ENCODE peak calls at places on chromosomes 16 and 17, in ten cellular contexts. U is neural progenitor cell; L is tibial nerve; V is hypothalamus; H is RWPE1; A is nucleus accumbens; P is SW480; R is left lung; Q is BJ; Y is stimulated activated naive CD8-positive, alpha-beta T cell treated with anti-CD3 and anti-CD28 coated beads, Interleukin-15, Interleukin-2, amounts not matched to agents 100 U/mL and 50 U/mL, for 24 hours. O is an unnamed sample.

GRCh38 chr17:57880086-57880456 is 30.2 kb upstream of the MRPS23 start:
- DNase-seq in U (no peak), L (no peak), V (no peak), H (peak), A (no peak), P (peak), R (no peak), Q (no peak), Y (no peak), O (no peak)

GRCh38 chr17:60832206-60832605 is 154.6 kb downstream of the BCAS3 start:
- DNase-seq in U (peak), L (no peak), V (no peak), H (no peak), A (no peak), P (peak), R (no peak), Q (no peak), Y (no peak), O (no peak)

GRCh38 chr16:50671644-50672260 is 9.4 kb downstream of the SNX20 start:
- DNase-seq in U (peak), L (no peak), V (no peak), H (no peak), A (no peak), P (no peak), R (no peak), Q (no peak), Y (peak), O (peak)

GRCh38 chr17:44011876-44012275 is 2.9 kb downstream of the TMEM101 start:
- DNase-seq in U (no peak), L (no peak), V (no peak), H (no peak), A (no peak), P (no peak), R (no peak), Q (no peak), Y (no peak), O (no peak)

GRCh38 chr17:2082003-2082862 is 27.3 kb downstream of the HIC1 start:
- DNase-seq in U (no peak), L (no peak), V (no peak), H (no peak), A (no peak), P (no peak), R (no peak), Q (peak), Y (no peak), O (no peak)

GRCh38 chr16:84475643-84476240 is 28.7 kb downstream of the MEAK7 start:
- DNase-seq in U (no peak), L (no peak), V (no peak), H (no peak), A (no peak), P (no peak), R (no peak), Q (no peak), Y (no peak), O (peak)

GRCh38 chr17:2034806-2035548 is 5.0 kb downstream of the DPH1 start:
- DNase-seq in U (no peak), L (no peak), V (no peak), H (no peak), A (no peak), P (no peak), R (peak), Q (no peak), Y (no peak), O (no peak)

GRCh38 chr17:30321314-30321713 is 12.5 kb downstream of the TMIGD1 start:
- DNase-seq in U (no peak), L (no peak), V (no peak), H (no peak), A (no peak), P (no peak), R (no peak), Q (no peak), Y (no peak), O (no peak)

GRCh38 chr16:31010539-31010938 is at the start of gene STX1B:
- DNase-seq in U (peak), L (no peak), V (no peak), H (no peak), A (peak), P (no peak), R (no peak), Q (no peak), Y (peak), O (peak)

GRCh38 chr17:75181608-75182318 is 996 bp downstream of the SUMO2 start:
- DNase-seq in U (peak), L (peak), V (no peak), H (no peak), A (no peak), P (peak), R (no peak), Q (no peak), Y (peak), O (no peak)

GRCh38 chr16:89100601-89101302 is 7.1 kb downstream of the ACSF3 start:
- DNase-seq in U (no peak), L (no peak), V (no peak), H (no peak), A (no peak), P (no peak), R (peak), Q (no peak), Y (no peak), O (no peak)

GRCh38 chr16:2095315-2095853 is 40.3 kb downstream of the PKD1 start:
- DNase-seq in U (no peak), L (no peak), V (no peak), H (peak), A (no peak), P (no peak), R (no peak), Q (no peak), Y (no peak), O (no peak)

GRCh38 chr17:81890447-81891302 is 711 bp downstream of the ALYREF start:
- DNase-seq in U (peak), L (no peak), V (no peak), H (no peak), A (no peak), P (no peak), R (peak), Q (no peak), Y (peak), O (no peak)

GRCh38 chr16:89146211-89147005 is 25.1 kb upstream of the CDH15 start:
- DNase-seq in U (no peak), L (no peak), V (no peak), H (no peak), A (no peak), P (no peak), R (no peak), Q (no peak), Y (no peak), O (peak)

GRCh38 chr17:73827627-73828241 is 183.5 kb upstream of the SDK2 start:
- DNase-seq in U (no peak), L (no peak), V (no peak), H (no peak), A (no peak), P (no peak), R (no peak), Q (no peak), Y (no peak), O (no peak)

GRCh38 chr17:7084058-7084457 is 4.0 kb upstream of the CLEC10A start:
- DNase-seq in U (no peak), L (no peak), V (no peak), H (no peak), A (no peak), P (no peak), R (no peak), Q (no peak), Y (no peak), O (peak)

GRCh38 chr16:81808933-81809480 is 29.9 kb downstream of the PLCG2 start:
- DNase-seq in U (no peak), L (no peak), V (no peak), H (no peak), A (no peak), P (no peak), R (no peak), Q (no peak), Y (peak), O (no peak)

GRCh38 chr17:2150871-2151270 is 96.0 kb downstream of the HIC1 start:
- DNase-seq in U (no peak), L (no peak), V (no peak), H (no peak), A (no peak), P (no peak), R (no peak), Q (no peak), Y (no peak), O (no peak)

GRCh38 chr17:9880582-9880999 is 24.5 kb downstream of the RCVRN start:
- DNase-seq in U (no peak), L (no peak), V (no peak), H (peak), A (no peak), P (peak), R (no peak), Q (no peak), Y (no peak), O (no peak)

GRCh38 chr17:259341-259976 is 78.0 kb upstream of the DOC2B start:
- DNase-seq in U (no peak), L (no peak), V (no peak), H (no peak), A (no peak), P (no peak), R (no peak), Q (no peak), Y (no peak), O (peak)

GRCh38 chr17:74639704-74640142 is 16.2 kb upstream of the CD300E start:
- DNase-seq in U (no peak), L (no peak), V (no peak), H (no peak), A (no peak), P (no peak), R (no peak), Q (no peak), Y (no peak), O (no peak)

GRCh38 chr17:38705803-38706624 is 941 bp downstream of the MLLT6 start:
- DNase-seq in U (peak), L (peak), V (no peak), H (peak), A (no peak), P (peak), R (no peak), Q (no peak), Y (peak), O (peak)

GRCh38 chr17:61416540-61417363 is 17.1 kb downstream of the TBX2 start:
- DNase-seq in U (peak), L (peak), V (no peak), H (peak), A (no peak), P (peak), R (peak), Q (peak), Y (peak), O (peak)

GRCh38 chr16:75695708-75696107 is 5.6 kb downstream of the DUXB start:
- DNase-seq in U (peak), L (no peak), V (no peak), H (no peak), A (no peak), P (peak), R (no peak), Q (no peak), Y (no peak), O (no peak)

GRCh38 chr17:15231851-15232516 is 33.1 kb downstream of the PMP22 start:
- DNase-seq in U (no peak), L (no peak), V (no peak), H (no peak), A (peak), P (no peak), R (no peak), Q (no peak), Y (no peak), O (no peak)

GRCh38 chr17:44081681-44082080 is 11.1 kb downstream of the G6PC3 start:
- DNase-seq in U (no peak), L (no peak), V (no peak), H (no peak), A (no peak), P (no peak), R (no peak), Q (no peak), Y (no peak), O (no peak)

GRCh38 chr16:72877374-72878028 is 170.4 kb downstream of the ZFHX3 start:
- DNase-seq in U (no peak), L (no peak), V (no peak), H (peak), A (no peak), P (peak), R (no peak), Q (peak), Y (peak), O (no peak)

GRCh38 chr17:78826426-78826825 is 14.2 kb downstream of the USP36 start:
- DNase-seq in U (no peak), L (no peak), V (no peak), H (no peak), A (no peak), P (no peak), R (no peak), Q (no peak), Y (no peak), O (no peak)

GRCh38 chr16:22070361-22071351 is 21.7 kb upstream of the VWA3A start:
- DNase-seq in U (no peak), L (peak), V (no peak), H (peak), A (no peak), P (no peak), R (no peak), Q (no peak), Y (no peak), O (peak)

GRCh38 chr16:2482181-2483107 is 7.5 kb downstream of the TBC1D24 start:
- DNase-seq in U (no peak), L (peak), V (no peak), H (no peak), A (no peak), P (no peak), R (no peak), Q (no peak), Y (no peak), O (peak)

GRCh38 chr17:69969897-69970296 is 105.1 kb upstream of the KCNJ16 start:
- DNase-seq in U (no peak), L (no peak), V (no peak), H (no peak), A (no peak), P (no peak), R (no peak), Q (no peak), Y (no peak), O (no peak)

GRCh38 chr17:61411114-61411943 is 11.7 kb downstream of the TBX2 start:
- DNase-seq in U (peak), L (no peak), V (peak), H (peak), A (no peak), P (peak), R (peak), Q (no peak), Y (peak), O (peak)